ENCODE peak calls at places on chromosomes 6 and 20, in six cellular contexts. F is activated CD8-positive, alpha-beta memory T cell treated with anti-CD3 and anti-CD28 coated beads for 1 hour; B is suprapubic skin; J is stromal cell of bone marrow; Z is T-helper 9 cell; S is progenitor cell of endocrine pancreas. W is an unnamed sample.

GRCh38 chr6:163759542-163759941 is 345.0 kb downstream of the QKI start:
- DNase-seq in F (no peak), B (no peak), J (no peak), Z (no peak), S (no peak), W (no peak)

GRCh38 chr6:34565722-34566137 is 9.6 kb upstream of the SPDEF start:
- DNase-seq in F (no peak), B (no peak), J (no peak), Z (no peak), S (no peak), W (no peak)

GRCh38 chr6:160102956-160103824 is 18.4 kb upstream of the SLC22A1 start:
- DNase-seq in F (no peak), B (no peak), J (no peak), Z (no peak), S (no peak), W (no peak)

GRCh38 chr20:38109025-38109541 is 56.0 kb downstream of the TGM2 start:
- DNase-seq in F (no peak), B (no peak), J (no peak), Z (no peak), S (no peak), W (no peak)

GRCh38 chr6:73418081-73418741 is 23.6 kb downstream of the DDX43 start:
- DNase-seq in F (no peak), B (no peak), J (no peak), Z (no peak), S (no peak), W (no peak)

GRCh38 chr6:51654647-51655046 is 432.8 kb downstream of the PKHD1 start:
- DNase-seq in F (no peak), B (no peak), J (no peak), Z (no peak), S (no peak), W (no peak)

GRCh38 chr20:3786665-3787639 is at the start of gene CENPB:
- DNase-seq in F (peak; percentile 88), B (peak; percentile 94), J (peak; percentile 73), Z (peak; percentile 92), S (peak; percentile 91), W (peak; percentile 25)

GRCh38 chr20:9206486-9206885 is 137.6 kb downstream of the PLCB4 start:
- DNase-seq in F (no peak), B (no peak), J (no peak), Z (no peak), S (no peak), W (no peak)

GRCh38 chr6:46626228-46626909 is 26.2 kb downstream of the CYP39A1 start:
- DNase-seq in F (no peak), B (no peak), J (peak; percentile 41), Z (no peak), S (no peak), W (peak; percentile 34)

GRCh38 chr6:33305052-33305451 is 6.3 kb upstream of the RGL2 start:
- DNase-seq in F (no peak), B (no peak), J (no peak), Z (no peak), S (no peak), W (no peak)

GRCh38 chr20:26218301-26218700 is 521.6 kb upstream of the ZNF337 start:
- DNase-seq in F (no peak), B (no peak), J (no peak), Z (no peak), S (no peak), W (no peak)

W was measured in cerebellar nuclear complex.